ENCODE peak calls at places on chromosomes 13 and 19, in four cellular contexts. F is mesenchymal stem cell, A is thoracic aorta, G is RWPE1. R is an unnamed sample.

GRCh38 chr19:52248256-52248655 is 21.1 kb upstream of the ZNF766 start:
- DNase-seq in F (peak; percentile 36), A (no peak), G (no peak), R (no peak)

GRCh38 chr19:20077791-20078463 is at the start of gene ZNF90:
- DNase-seq in F (peak; percentile 95), A (peak; percentile 95), G (peak; percentile 75), R (peak; percentile 90)

GRCh38 chr13:30865131-30866009 is 40.7 kb upstream of the MEDAG start:
- DNase-seq in F (peak; percentile 97), A (no peak), G (peak; percentile 80), R (peak; percentile 80)

GRCh38 chr13:39012608-39013007 is 22.0 kb upstream of the STOML3 start:
- DNase-seq in F (no peak), A (no peak), G (no peak), R (no peak)

GRCh38 chr19:14916848-14917247 is 24.4 kb upstream of the OR7C2 start:
- DNase-seq in F (no peak), A (no peak), G (peak; percentile 28), R (no peak)

GRCh38 chr19:53896682-53897081 is 12.4 kb upstream of the CACNG7 start:
- DNase-seq in F (no peak), A (no peak), G (no peak), R (no peak)

GRCh38 chr13:76683854-76684253 is 202.4 kb downstream of the KCTD12 start:
- DNase-seq in F (no peak), A (no peak), G (no peak), R (no peak)

GRCh38 chr13:104597554-104598240 is 1531.5 kb upstream of the SLC10A2 start:
- DNase-seq in F (no peak), A (no peak), G (no peak), R (no peak)

GRCh38 chr13:53240316-53240715 is 211.7 kb downstream of the OLFM4 start:
- DNase-seq in F (no peak), A (no peak), G (no peak), R (no peak)

GRCh38 chr13:30421093-30422055 is 919 bp upstream of the UBE2L5 start:
- DNase-seq in F (peak; percentile 91), A (peak; percentile 62), G (peak; percentile 71), R (no peak)

GRCh38 chr13:35866801-35867200 is 264.4 kb downstream of the DCLK1 start:
- DNase-seq in F (no peak), A (no peak), G (no peak), R (no peak)

GRCh38 chr19:33868821-33869412 is 72.2 kb downstream of the KCTD15 start:
- DNase-seq in F (no peak), A (no peak), G (peak; percentile 20), R (no peak)

GRCh38 chr19:19459099-19459498 is 53.6 kb downstream of the GATAD2A start:
- DNase-seq in F (peak; percentile 86), A (no peak), G (no peak), R (no peak)

GRCh38 chr13:114049026-114049425 is 75.2 kb upstream of the C13orf46 start:
- DNase-seq in F (no peak), A (no peak), G (no peak), R (no peak)

GRCh38 chr19:33789344-33789743 is 7.3 kb upstream of the KCTD15 start:
- DNase-seq in F (no peak), A (no peak), G (no peak), R (no peak)

GRCh38 chr19:30873691-30874090 is 475.5 kb downstream of the TSHZ3 start:
- DNase-seq in F (no peak), A (no peak), G (no peak), R (no peak)

GRCh38 chr19:58554494-58555368 is at the start of gene CHMP2A:
- DNase-seq in F (peak; percentile 97), A (peak; percentile 93), G (peak; percentile 97), R (no peak)

GRCh38 chr13:22176968-22177545 is 506.2 kb downstream of the FGF9 start:
- DNase-seq in F (no peak), A (no peak), G (no peak), R (no peak)

DNA sequence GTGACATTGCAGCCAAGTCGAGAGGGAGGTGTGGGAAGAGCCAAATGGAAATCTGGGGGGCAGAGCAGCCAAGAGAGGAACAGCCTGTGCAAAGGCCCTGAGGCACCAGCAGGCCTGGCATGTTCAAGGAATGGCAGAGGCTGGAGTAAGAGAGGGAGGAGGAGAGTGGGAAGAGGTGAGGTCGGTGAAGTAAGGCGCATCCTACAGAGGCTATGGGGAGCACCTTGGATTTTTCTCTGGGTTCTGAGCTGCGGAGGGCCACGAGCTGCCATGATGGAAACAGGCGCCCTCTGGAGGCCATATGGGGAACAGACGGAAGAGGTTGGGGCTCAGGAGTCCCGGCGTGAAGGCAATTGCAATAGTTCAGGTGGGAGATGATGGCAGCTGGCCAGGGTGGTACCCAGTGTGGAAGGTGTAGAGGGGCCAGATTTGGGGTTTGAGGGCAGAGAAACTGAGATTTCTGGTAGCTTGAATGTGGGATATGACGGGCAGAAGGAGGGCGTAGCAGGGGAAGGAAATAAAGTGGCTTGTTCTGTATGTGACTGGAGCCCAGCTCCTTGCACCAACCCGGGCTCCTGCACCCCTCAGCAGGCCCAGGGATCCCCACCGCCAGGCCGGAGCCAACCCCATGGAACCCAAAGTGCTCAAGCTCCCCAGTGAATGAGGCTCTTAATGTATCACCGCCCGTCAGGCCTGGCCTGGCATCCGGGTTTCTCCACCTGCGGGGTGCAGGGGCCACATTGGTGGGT is 20.5 kb upstream of the STRN4 start:
- DNase-seq in F (no peak), A (no peak), G (no peak), R (no peak)
- H3K27ac ChIP-seq in F (no peak overlapping the region), A (no peak overlapping the region), G (peak overlapping the region; percentile 38), R (no peak overlapping the region)

DNA sequence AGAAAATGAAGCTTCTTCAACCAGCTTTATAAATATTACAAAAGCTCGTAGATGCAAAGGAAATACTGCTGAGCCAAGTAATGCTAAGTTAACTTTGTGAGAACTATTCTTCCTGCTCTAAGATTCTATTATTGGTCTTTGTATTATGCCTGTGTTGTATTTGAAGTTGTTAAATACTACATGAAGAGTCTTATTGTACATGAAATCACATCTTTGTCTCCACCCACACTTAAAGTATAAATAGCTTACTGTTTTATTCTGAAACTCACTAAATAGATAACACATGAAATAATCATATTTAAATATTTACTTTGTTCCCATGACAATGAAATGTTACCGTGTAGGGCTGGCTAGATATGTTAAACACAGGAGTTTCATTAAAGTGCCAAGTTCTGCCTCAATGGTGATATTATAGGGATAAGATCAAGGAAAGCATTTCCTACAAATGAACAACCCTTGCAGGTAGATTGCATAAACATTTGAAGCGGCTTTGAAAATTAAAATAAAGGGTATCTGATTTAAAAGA is 562.1 kb upstream of the ATXN8OS start:
- DNase-seq in F (no peak), A (no peak), G (no peak), R (no peak)
- H3K27ac ChIP-seq in F (no peak overlapping the region), A (no peak overlapping the region), G (no peak overlapping the region), R (no peak overlapping the region)

GRCh38 chr19:44689290-44690130 is 9.4 kb upstream of the CEACAM16 start:
- DNase-seq in F (peak; percentile 66), A (peak; percentile 33), G (no peak), R (no peak)
- H3K27ac ChIP-seq in F (no peak overlapping the region), A (no peak overlapping the region), G (peak overlapping the region; percentile 55), R (no peak overlapping the region)

DNA sequence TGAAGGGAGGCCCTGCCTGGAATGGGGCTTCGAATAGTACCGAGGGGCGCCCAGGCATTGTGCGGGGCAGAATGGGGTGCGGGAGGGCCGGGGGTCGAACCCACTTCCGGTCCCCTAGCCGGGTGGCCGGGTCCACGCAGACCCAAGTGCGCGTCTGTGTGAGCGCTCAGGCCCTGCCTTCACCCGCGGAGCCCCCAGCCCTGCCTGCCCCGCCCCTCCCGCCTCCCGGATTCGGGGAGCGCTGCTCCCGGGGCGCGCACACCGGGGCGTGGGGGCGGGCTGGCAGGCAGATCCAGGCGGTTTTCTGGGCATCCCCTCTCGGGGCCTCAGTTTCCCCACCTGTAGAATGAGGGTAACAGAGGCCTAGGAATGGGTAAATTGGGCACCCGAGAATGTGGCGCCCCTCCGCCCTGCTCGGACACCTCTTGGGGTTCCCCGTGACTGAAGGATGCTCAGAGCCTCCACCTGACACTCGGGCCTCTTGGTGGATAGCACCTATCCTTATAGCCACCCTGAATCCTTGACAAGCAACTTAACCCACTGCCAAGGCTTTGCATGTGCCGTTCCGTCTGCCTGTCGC is 682 bp downstream of the PIK3R2 start:
- DNase-seq in F (no peak), A (no peak), G (no peak), R (no peak)
- H3K27ac ChIP-seq in F (peak overlapping the region; percentile 53), A (peak overlapping the region; percentile 90), G (peak overlapping the region; percentile 99), R (peak overlapping the region; percentile 90)

GRCh38 chr13:112709825-112710783 is 20.3 kb downstream of the ATP11A start:
- DNase-seq in F (no peak), A (no peak), G (no peak), R (no peak)

GRCh38 chr13:112712451-112712881 is 22.6 kb downstream of the ATP11A start:
- DNase-seq in F (no peak), A (no peak), G (no peak), R (no peak)

GRCh38 chr13:112710855-112711527 is 21.2 kb downstream of the ATP11A start:
- DNase-seq in F (no peak), A (no peak), G (no peak), R (no peak)

GRCh38 chr13:112713517-112714253 is 23.8 kb downstream of the ATP11A start:
- DNase-seq in F (no peak), A (no peak), G (no peak), R (no peak)

DNA sequence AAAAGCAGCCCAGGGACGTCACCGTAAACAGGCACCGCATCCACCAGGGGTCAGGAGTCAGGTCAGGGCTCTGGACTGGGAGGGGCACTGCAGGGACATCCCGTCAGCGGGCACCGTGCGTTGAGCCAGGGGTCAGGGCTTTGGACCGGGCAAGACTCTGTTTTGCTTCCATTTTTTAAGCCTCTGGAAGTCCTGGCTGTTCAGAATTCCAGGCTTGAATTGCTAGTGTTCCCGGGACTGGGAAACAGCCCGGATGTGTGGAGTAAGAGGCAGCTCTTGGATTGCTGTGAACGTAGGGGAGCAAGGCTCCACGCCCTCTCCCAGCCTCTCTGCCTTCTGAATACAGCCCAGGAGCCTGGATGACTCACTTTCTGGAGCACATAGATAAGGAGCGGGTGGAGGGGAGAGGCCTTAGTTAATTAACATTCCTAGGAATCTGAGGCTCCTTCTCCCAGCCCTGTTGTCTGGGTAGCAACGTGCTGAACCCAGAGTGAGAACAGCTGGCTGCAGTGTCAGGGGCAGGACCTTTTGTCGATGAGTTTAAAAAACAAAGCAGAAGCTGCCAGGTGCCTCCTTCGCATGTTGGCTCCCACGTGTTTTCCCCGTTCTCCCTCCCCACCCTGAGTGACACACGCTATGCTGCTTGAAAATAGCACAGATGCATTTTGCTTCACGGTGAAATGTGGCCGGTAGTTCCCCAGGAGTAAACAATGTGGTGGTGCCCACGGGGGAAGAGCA is 21.9 kb downstream of the ATP11A start:
- DNase-seq in F (peak; percentile 98), A (peak; percentile 74), G (peak; percentile 99), R (peak; percentile 60)
- H3K27ac ChIP-seq in F (peak overlapping the region; percentile 57), A (peak overlapping the region; percentile 76), G (peak overlapping the region; percentile 89), R (peak overlapping the region; percentile 36)

GRCh38 chr13:24274452-24274971 is 34.9 kb upstream of the C1QTNF9 start:
- DNase-seq in F (peak; percentile 86), A (no peak), G (no peak), R (no peak)
- H3K27ac ChIP-seq in F (no peak overlapping the region), A (no peak overlapping the region), G (no peak overlapping the region), R (no peak overlapping the region)

GRCh38 chr13:107450426-107450825 is 764.9 kb downstream of the LIG4 start:
- DNase-seq in F (no peak), A (no peak), G (no peak), R (no peak)
- H3K27ac ChIP-seq in F (peak overlapping the region; percentile 99), A (peak overlapping the region; percentile 43), G (no peak overlapping the region), R (no peak overlapping the region)

GRCh38 chr19:29405728-29405995 is 120.1 kb upstream of the VSTM2B start:
- DNase-seq in F (no peak), A (no peak), G (no peak), R (no peak)
- H3K27ac ChIP-seq in F (no peak overlapping the region), A (no peak overlapping the region), G (no peak overlapping the region), R (no peak overlapping the region)

GRCh38 chr13:111043575-111043982 is 71.5 kb upstream of the ARHGEF7 start:
- DNase-seq in F (peak; percentile 82), A (no peak), G (no peak), R (no peak)
- H3K27ac ChIP-seq in F (no peak overlapping the region), A (no peak overlapping the region), G (no peak overlapping the region), R (no peak overlapping the region)

R was measured in epithelial cell of prostate.